ENCODE peak calls at places on chromosomes 5 and 9, in eight cellular contexts. Z is H7; B is heart left ventricle; R is dorsolateral prefrontal cortex; I is CD8-positive, alpha-beta memory T cell; K is GM23248; O is epithelial cell of esophagus; N is endodermal cell. M is an unnamed sample.

GRCh38 chr9:3824062-3824461 is 298.3 kb upstream of the RFX3 start:
- DNase-seq in N (no peak), K (peak; percentile 45), I (no peak), B (no peak), R (no peak), Z (no peak), O (no peak), M (no peak)

GRCh38 chr5:80254767-80255424 is 952 bp downstream of the SERINC5 start:
- DNase-seq in N (no peak), K (peak; percentile 63), B (no peak), I (peak; percentile 20), R (peak; percentile 21), O (peak; percentile 87), Z (peak; percentile 36), M (no peak)

GRCh38 chr5:135324897-135325650 is 74.0 kb downstream of the MACROH2A1 start:
- DNase-seq in Z (no peak), B (no peak), R (no peak), I (no peak), K (no peak), O (peak; percentile 83), N (no peak), M (no peak)

GRCh38 chr5:117201016-117201415 is 626.4 kb upstream of the SEMA6A start:
- DNase-seq in I (no peak), B (no peak), Z (no peak), N (no peak), O (no peak), K (no peak), R (peak; percentile 22), M (no peak)

GRCh38 chr5:114238771-114239313 is 123.0 kb upstream of the KCNN2 start:
- DNase-seq in B (no peak), Z (no peak), R (no peak), I (no peak), O (no peak), K (no peak), N (no peak), M (no peak)

GRCh38 chr9:133948138-133948537 is 44.0 kb downstream of the VAV2 start:
- DNase-seq in Z (no peak), N (no peak), O (no peak), R (no peak), B (no peak), K (no peak), I (no peak), M (no peak)

GRCh38 chr9:132768932-132769894 is 98.9 kb downstream of the GTF3C4 start:
- DNase-seq in K (peak; percentile 70), I (peak; percentile 44), Z (peak; percentile 90), O (peak; percentile 32), N (peak; percentile 91), R (peak; percentile 12), B (peak; percentile 39), M (no peak)

GRCh38 chr9:4339783-4340335 is 40.0 kb upstream of the GLIS3 start:
- DNase-seq in Z (no peak), I (no peak), O (peak; percentile 23), K (peak; percentile 54), B (no peak), R (no peak), N (no peak), M (no peak)

GRCh38 chr5:2751592-2752021 is at the start of gene IRX2:
- DNase-seq in R (no peak), N (peak; percentile 96), Z (peak; percentile 97), B (peak; percentile 86), O (peak; percentile 98), K (peak; percentile 99), I (no peak), M (peak; percentile 55)

DNA sequence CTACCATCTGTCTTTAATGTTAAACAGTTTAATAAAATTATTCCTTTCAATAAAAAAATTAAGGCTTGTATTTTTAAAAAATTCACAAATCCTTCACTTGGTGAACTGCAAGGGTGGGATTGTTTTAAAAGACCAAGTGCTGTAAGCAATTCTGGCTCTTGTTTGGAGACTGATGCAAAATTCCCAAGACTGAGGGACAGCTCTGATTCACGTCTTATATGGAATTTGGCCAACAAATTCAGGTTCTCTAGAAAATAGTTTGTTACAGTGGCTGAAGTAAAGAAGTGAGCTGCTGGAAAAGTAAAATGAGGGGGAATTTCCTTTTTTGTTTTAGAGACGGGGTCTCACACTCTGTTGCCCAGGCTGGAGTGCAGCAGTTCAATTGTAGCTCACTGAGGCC is 58.3 kb downstream of the PRELID2 start:
- DNase-seq in O (peak; percentile 20), R (no peak), I (no peak), K (peak; percentile 63), Z (no peak), N (no peak), B (no peak), M (peak; percentile 30)
- H3K4me3 ChIP-seq in O (no peak overlapping the region), R (no peak overlapping the region), I (no peak overlapping the region), K (no peak overlapping the region), Z (no peak overlapping the region), N (no peak overlapping the region), B (no peak overlapping the region), M (no peak overlapping the region)

DNA sequence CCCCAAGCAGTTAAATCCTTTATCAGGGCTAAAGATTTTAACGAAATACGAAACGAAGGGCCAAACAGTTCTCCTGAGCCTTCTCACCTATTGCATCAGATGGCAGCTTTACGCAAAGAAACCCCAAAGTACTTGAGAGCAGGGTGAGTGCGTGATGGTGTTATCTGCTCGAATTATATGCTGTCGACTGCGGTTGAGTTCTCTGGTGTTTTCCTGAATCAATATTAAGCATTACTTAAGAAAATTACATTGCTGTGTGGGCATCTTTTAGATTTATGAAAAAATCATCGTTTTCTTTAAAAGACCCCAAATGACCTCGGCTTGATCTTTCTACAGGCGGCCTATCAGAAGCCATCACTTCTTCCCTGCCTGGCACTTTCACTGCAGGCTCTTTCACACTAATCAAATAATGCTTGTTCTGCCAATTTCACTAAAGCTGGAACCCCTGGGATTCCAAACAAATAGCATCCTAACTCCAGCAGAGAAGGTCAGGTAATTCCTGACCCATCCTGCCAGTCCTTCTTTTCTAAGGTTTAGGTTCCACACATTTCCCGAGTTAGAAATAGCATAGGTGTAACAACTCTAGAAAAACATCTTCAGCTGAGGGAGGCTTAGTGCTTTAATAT is 1.7 kb downstream of the UBE2QL1 start:
- DNase-seq in N (no peak), Z (no peak), K (no peak), R (no peak), I (no peak), B (no peak), O (no peak), M (no peak)
- H3K4me3 ChIP-seq in N (no peak overlapping the region), Z (no peak overlapping the region), K (no peak overlapping the region), R (peak overlapping the region; percentile 59), I (no peak overlapping the region), B (peak overlapping the region; percentile 52), O (no peak overlapping the region), M (no peak overlapping the region)

GRCh38 chr5:34587355-34588241 is 68.5 kb upstream of the RAI14 start:
- DNase-seq in B (no peak), R (no peak), N (peak; percentile 66), K (peak; percentile 86), O (peak; percentile 86), I (no peak), Z (no peak), M (peak; percentile 62)

GRCh38 chr5:34584165-34584564 is 72.0 kb upstream of the RAI14 start:
- DNase-seq in B (no peak), N (no peak), I (no peak), Z (no peak), K (no peak), O (no peak), R (no peak), M (no peak)

GRCh38 chr5:34585601-34586104 is 70.5 kb upstream of the RAI14 start:
- DNase-seq in R (no peak), N (no peak), B (no peak), Z (no peak), K (peak; percentile 71), O (peak; percentile 91), I (no peak), M (no peak)

GRCh38 chr5:34583167-34583566 is 73.0 kb upstream of the RAI14 start:
- DNase-seq in N (no peak), O (peak; percentile 21), R (no peak), Z (no peak), K (peak; percentile 19), I (no peak), B (no peak), M (no peak)

GRCh38 chr5:34586117-34586885 is 69.8 kb upstream of the RAI14 start:
- DNase-seq in N (no peak), I (no peak), B (no peak), O (peak; percentile 96), K (peak; percentile 89), R (no peak), Z (no peak), M (peak; percentile 92)
- H3K4me3 ChIP-seq in N (no peak overlapping the region), I (no peak overlapping the region), B (no peak overlapping the region), O (no peak overlapping the region), K (peak overlapping the region; percentile 34), R (no peak overlapping the region), Z (no peak overlapping the region), M (no peak overlapping the region)

DNA sequence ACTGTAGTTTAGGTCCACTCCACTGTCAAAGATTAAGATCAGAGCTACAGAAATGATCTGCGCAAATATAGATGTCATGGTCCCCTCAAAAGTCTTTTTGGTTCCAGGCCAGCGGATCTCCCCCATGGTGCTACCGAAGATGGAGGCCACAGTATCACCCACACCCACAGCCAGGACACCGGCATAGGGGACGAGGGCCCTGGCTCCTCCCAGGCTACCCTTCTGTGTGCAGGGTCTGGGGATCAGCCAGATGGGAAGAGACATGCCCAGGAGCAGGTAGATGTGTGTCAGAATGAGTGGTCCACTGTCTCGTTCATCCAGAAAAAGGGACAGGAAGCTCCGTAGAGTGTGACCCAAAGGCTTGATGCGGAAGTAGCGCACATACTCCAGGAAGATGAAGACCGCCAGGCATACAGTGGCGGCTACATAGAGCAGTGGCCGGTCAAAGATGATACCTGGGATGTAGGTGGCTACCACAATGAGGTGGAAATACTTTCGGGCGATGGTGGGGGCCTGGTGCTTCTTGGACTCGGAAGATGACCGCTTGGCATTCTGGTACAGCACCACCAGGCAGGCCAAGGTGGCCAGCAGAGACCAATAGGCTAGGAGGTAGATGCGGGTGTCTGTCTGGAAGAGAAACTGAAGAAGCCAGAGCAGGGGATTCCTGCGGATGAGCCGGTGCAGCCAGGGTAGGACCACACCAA is 1.5 kb downstream of the DOLK start:
- DNase-seq in O (no peak), I (no peak), R (no peak), K (no peak), B (no peak), Z (peak; percentile 16), N (no peak), M (no peak)
- H3K4me3 ChIP-seq in O (no peak overlapping the region), I (peak overlapping the region; percentile 93), R (no peak overlapping the region), K (no peak overlapping the region), B (peak overlapping the region; percentile 82), Z (peak overlapping the region; percentile 100), N (peak overlapping the region; percentile 95), M (no peak overlapping the region)

DNA sequence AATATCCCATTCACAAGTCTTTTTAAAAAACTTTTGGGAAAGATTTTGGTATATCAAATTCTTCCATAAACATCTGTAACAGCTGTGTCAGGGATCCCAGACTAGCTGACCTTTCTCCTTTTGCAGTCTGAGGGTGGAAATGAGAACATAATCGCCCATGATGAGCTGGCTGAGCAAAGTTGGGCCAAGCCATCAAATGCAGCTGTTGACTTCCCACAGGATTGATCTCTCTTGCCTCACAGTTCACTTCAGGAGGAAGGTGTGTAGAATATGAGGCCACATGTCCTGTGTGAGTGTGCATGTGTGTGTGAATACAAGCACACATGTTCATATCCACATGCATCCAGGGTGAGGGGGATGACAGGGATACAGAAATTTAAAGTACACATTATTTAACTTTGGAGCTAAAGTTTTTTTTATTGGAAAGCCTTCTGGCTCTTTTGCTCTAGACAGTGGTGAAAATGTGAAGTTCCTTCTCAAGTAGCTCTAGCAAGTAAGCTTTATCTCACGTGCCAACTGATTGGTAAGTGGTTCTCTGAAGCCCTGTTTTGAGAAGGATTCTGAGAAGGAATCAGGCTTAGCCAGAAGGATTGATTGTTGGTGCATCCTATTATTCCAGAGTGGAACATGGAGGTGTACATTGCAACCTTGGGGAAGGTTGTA is 468.8 kb upstream of the DMAC1 start:
- DNase-seq in K (no peak), Z (no peak), R (no peak), N (no peak), O (no peak), B (peak; percentile 27), I (no peak), M (peak; percentile 26)
- H3K4me3 ChIP-seq in K (no peak overlapping the region), Z (no peak overlapping the region), R (no peak overlapping the region), N (no peak overlapping the region), O (no peak overlapping the region), B (no peak overlapping the region), I (no peak overlapping the region), M (no peak overlapping the region)